ENCODE peak calls at places on chromosomes 2 and 18, in four cellular contexts. I, L, T and F are unnamed samples.

GRCh38 chr2:173210270-173211196 is 134.9 kb downstream of the MAP3K20 start:
- DNase-seq in I (peak; percentile 63), L (peak; percentile 70), T (peak; percentile 66), F (peak; percentile 65)

GRCh38 chr2:197927994-197928393 is 123.6 kb downstream of the PLCL1 start:
- DNase-seq in I (no peak), T (no peak), L (no peak), F (no peak)

GRCh38 chr2:136117909-136118818 is at the start of gene CXCR4:
- DNase-seq in I (peak; percentile 93), T (no peak), L (peak; percentile 80), F (peak; percentile 34)

GRCh38 chr2:163856941-163857340 is 121.1 kb upstream of the FIGN start:
- DNase-seq in I (no peak), T (no peak), L (no peak), F (no peak)

GRCh38 chr2:27118525-27119329 is at the start of gene CGREF1:
- DNase-seq in L (no peak), I (peak; percentile 71), T (no peak), F (no peak)

GRCh38 chr2:25127631-25128030 is 40.7 kb downstream of the POMC start:
- DNase-seq in L (no peak), I (no peak), T (no peak), F (no peak)

GRCh38 chr2:110182449-110182848 is 22.4 kb downstream of the NPHP1 start:
- DNase-seq in I (no peak), T (no peak), L (no peak), F (no peak)

GRCh38 chr2:20504174-20504573 is 57.3 kb downstream of the RHOB start:
- DNase-seq in I (no peak), T (no peak), L (no peak), F (no peak)

GRCh38 chr2:46557788-46558187 is 78.4 kb downstream of the TMEM247 start:
- DNase-seq in L (no peak), I (no peak), T (no peak), F (no peak)

GRCh38 chr2:140567734-140568133 is 1563.1 kb downstream of the LRP1B start:
- DNase-seq in T (no peak), I (no peak), L (no peak), F (no peak)

GRCh38 chr2:147358375-147358774 is 486.5 kb upstream of the ACVR2A start:
- DNase-seq in L (no peak), I (no peak), T (no peak), F (no peak)

GRCh38 chr2:79831919-79832318 is 319.1 kb downstream of the CTNNA2 start:
- DNase-seq in I (no peak), L (no peak), T (no peak), F (no peak)

GRCh38 chr2:232908695-232909094 is 38.6 kb downstream of the SNORC start:
- DNase-seq in T (no peak), L (no peak), I (no peak), F (no peak)

GRCh38 chr2:234500394-234501006 is 3.6 kb upstream of the ARL4C start:
- DNase-seq in T (peak; percentile 66), I (peak; percentile 57), L (no peak), F (peak; percentile 49)

GRCh38 chr18:22300665-22301636 is 116.8 kb downstream of the CTAGE1 start:
- DNase-seq in I (no peak), L (no peak), T (no peak), F (no peak)
- TF ChIP-seq RAD21 in I (no peak), L (no peak), T (no peak), F (no peak)

DNA sequence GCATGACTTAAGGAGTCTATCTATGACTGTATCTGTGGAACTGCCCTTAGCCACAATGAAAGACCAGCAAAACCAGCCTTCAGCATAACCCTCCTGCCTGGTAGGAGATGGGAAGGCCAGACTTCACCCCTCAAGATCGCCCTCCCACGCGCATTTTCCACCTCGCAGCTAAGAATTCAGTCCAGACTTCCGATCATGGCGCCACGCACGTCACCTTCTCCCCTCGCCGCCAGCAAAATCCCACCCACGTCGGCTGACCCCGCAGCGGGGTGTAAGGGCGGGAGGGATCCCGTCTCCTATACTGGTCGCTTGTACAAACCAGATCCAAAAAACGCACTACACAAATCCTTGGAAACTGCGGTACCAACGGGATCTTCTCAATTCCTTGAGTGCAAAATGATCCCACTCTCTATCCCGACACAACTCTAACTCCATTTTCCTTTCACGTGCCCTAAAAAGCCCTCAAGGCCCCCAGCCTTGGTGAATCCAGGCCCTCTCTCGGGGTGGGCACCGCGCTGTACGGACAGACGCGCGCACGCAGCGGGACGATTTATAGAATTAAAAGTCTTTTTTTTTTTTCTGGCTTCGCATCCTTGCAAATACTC is 1.0 kb upstream of the BMPR2 start:
- DNase-seq in I (peak; percentile 74), T (peak; percentile 30), L (no peak), F (no peak)
- TF ChIP-seq MAX in I (no peak), T (peak; percentile 60), L (no peak), F (no peak)

DNA sequence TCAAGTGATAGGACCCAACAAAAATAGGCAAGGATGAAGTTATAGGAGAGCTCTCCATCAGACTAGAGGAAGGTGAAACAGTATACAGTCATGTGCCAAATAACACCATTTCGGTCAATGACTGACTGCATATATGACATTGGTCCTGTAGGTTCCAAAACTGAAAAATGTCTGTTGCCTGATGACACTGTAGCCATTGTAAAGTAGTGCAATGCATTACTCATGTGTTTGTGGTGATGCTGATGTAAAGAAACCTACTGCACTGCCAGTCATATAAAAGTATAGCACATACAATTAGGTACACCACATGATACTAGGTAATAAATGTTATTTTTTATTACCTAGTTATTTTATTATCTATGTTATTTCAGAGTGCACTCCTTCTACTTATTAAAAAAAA is 147.9 kb downstream of the GREB1L start:
- DNase-seq in T (no peak), L (no peak), I (no peak), F (no peak)
- H3K27me3 ChIP-seq in T (no peaks in the 10 kb centered on the region), L (peaks cover 10% of the 10 kb centered on the region), I (peaks cover 41% of the 10 kb centered on the region), F (no peaks in the 10 kb centered on the region)

GRCh38 chr2:74327627-74328026 is 15.6 kb downstream of the SLC4A5 start:
- DNase-seq in I (no peak), L (no peak), T (no peak), F (no peak)
- TF ChIP-seq RAD21 in I (no peak), L (no peak), T (no peak), F (no peak)

DNA sequence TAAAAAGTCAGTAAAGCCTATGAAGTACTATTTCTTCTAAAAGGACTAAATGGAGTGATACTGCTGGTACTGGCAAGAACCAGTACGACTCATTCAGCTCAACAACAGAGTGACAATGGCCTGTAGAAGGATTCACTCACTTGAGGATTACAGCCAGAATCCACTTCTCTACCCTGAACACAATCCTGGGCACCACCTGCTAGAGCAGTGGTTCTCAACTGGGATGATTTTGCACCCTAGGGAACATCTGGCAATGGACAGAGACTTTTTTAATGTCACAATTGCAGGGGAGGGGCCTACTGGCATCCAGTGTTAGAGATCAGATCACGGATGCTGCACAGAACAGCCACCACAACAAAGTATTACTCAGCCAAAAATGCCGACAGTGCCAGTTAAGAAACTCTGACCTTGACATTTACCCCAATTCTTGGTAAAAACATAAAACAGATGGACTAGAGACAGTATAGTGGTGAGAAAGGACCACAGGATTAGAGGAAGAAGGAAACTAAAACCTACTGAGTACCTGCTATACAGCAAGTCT is 5.0 kb downstream of the SPIRE1 start:
- DNase-seq in T (peak; percentile 40), I (no peak), L (no peak), F (no peak)
- TF ChIP-seq MAX in T (no peak), I (no peak), L (no peak), F (no peak)

GRCh38 chr2:38074775-38075435 is 1.0 kb downstream of the CYP1B1 start:
- DNase-seq in I (peak; percentile 77), T (no peak), L (no peak), F (no peak)

GRCh38 chr2:38075436-38076249 is at the start of gene CYP1B1:
- DNase-seq in I (no peak), T (no peak), L (no peak), F (no peak)

GRCh38 chr2:38076710-38077430 is 919 bp upstream of the CYP1B1 start:
- DNase-seq in L (peak; percentile 20), T (no peak), I (no peak), F (peak; percentile 48)

GRCh38 chr2:38077431-38077769 is 1.4 kb upstream of the CYP1B1 start:
- DNase-seq in I (no peak), L (no peak), T (no peak), F (no peak)

GRCh38 chr2:38076250-38076709 is 329 bp upstream of the CYP1B1 start:
- DNase-seq in T (no peak), I (peak; percentile 87), L (no peak), F (peak; percentile 61)
- H3K27me3 ChIP-seq in T (no peaks in the 10 kb centered on the region), I (peaks cover 52% of the 10 kb centered on the region), L (peaks cover 15% of the 10 kb centered on the region), F (no peaks in the 10 kb centered on the region)

DNA sequence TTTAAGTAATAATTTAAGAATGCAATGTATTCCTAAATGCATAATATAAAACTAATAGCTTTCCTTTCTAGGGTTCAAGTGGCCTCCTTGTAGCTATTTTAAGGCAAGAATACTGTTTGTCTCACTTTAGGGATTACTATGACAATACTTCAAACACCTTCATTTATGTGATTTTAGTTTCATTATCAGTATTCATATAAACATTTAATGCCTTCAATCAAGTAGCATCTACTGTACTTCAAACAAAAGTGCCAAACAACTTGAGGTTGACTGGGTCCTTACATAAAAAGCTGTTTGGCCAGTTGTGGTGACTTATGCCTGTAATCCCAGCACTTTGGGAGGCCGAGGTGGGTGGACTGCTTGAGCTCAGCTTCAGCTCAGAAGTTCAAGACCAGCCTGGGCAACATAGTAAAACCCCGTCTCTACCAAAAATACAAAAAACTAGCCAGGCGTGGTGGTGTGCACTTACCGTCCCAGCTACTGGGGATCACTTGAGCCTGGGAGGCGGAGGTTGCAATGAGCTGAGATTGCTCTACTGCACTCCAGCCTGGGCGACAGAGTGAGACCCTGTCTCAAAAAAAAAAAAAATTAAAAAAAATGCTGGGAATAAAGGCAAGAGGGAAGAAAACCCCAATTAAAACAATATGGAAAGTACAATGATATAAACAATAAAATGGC is 9.3 kb downstream of the MEX3C start:
- DNase-seq in L (no peak), I (no peak), T (no peak), F (no peak)
- TF ChIP-seq RAD21 in L (no peak), I (no peak), T (no peak), F (no peak)

GRCh38 chr2:133970641-133971040 is 283.2 kb upstream of the MGAT5 start:
- DNase-seq in T (no peak), L (no peak), I (no peak), F (no peak)

GRCh38 chr2:133972297-133972696 is 281.6 kb upstream of the MGAT5 start:
- DNase-seq in I (no peak), L (no peak), T (no peak), F (no peak)

GRCh38 chr2:133975135-133975534 is 278.7 kb upstream of the MGAT5 start:
- DNase-seq in I (no peak), L (no peak), T (no peak), F (no peak)

GRCh38 chr2:133975676-133976428 is 278.0 kb upstream of the MGAT5 start:
- DNase-seq in I (no peak), L (no peak), T (no peak), F (no peak)

GRCh38 chr2:133972786-133973185 is 281.1 kb upstream of the MGAT5 start:
- DNase-seq in L (no peak), T (no peak), I (no peak), F (no peak)
- TF ChIP-seq MAX in L (no peak), T (no peak), I (no peak), F (no peak)

DNA sequence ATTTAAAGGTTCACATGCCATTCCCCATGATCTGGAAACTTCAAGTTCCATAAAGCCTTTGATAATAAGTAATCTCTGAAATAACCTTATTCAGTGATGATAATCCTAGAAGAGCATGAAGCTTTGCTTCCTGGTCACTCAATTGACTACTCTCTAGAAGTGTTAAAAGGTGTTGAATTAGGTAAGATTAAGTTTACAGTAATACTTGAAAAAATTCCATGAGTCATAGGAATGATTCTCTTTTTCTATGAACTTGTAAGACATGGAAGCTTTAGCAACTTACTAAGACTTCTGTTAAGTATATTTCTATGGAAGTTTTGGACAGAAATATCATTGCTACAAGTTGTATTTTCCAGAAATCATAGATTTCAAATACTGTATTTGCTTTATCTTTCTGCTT is 100.6 kb downstream of the MYO1B start:
- DNase-seq in T (no peak), I (no peak), L (no peak), F (no peak)
- H3K27me3 ChIP-seq in T (no peaks in the 10 kb centered on the region), I (no peaks in the 10 kb centered on the region), L (no peaks in the 10 kb centered on the region), F (no peaks in the 10 kb centered on the region)